ENCODE peak calls at places on chromosome 15, in seven cellular contexts. F, V, N, S, T, U and E are unnamed samples.

GRCh38 chr15:64558460-64559179 is 98.2 kb downstream of the ZNF609 start:
- DNase-seq in N (no peak), T (no peak), F (no peak), S (no peak), V (no peak), U (no peak), E (no peak)

GRCh38 chr15:76987276-76987675 is 7.7 kb upstream of the PSTPIP1 start:
- DNase-seq in T (no peak), F (no peak), U (no peak), S (no peak), N (no peak), V (no peak), E (no peak)

GRCh38 chr15:96344706-96345559 is 14.4 kb downstream of the NR2F2 start:
- DNase-seq in F (no peak), N (no peak), V (no peak), T (no peak), S (no peak), U (no peak), E (no peak)

GRCh38 chr15:101128696-101129095 is 123.2 kb downstream of the CHSY1 start:
- DNase-seq in F (no peak), S (no peak), V (no peak), T (no peak), N (no peak), U (no peak), E (no peak)

GRCh38 chr15:35748105-35748504 is 202.1 kb upstream of the DPH6 start:
- DNase-seq in T (no peak), V (no peak), N (no peak), S (no peak), F (no peak), U (no peak), E (no peak)

GRCh38 chr15:90829942-90830440 is 38.4 kb upstream of the FURIN start:
- DNase-seq in F (peak; percentile 23), U (no peak), S (peak; percentile 55), V (no peak), T (no peak), N (peak; percentile 80), E (no peak)

GRCh38 chr15:68303560-68304436 is 26.3 kb downstream of the FEM1B start:
- DNase-seq in U (peak; percentile 26), S (no peak), F (no peak), V (no peak), T (no peak), N (no peak), E (no peak)

GRCh38 chr15:38647683-38648082 is 83.1 kb upstream of the RASGRP1 start:
- DNase-seq in V (no peak), S (no peak), T (no peak), U (no peak), F (no peak), N (no peak), E (no peak)